ENCODE peak calls at places on chromosomes 3 and 15, in six cellular contexts. One of them, this sample, is unnamed.

GRCh38 chr15:96560246-96560895 is 229.9 kb downstream of the NR2F2 start:
- DNase-seq in activated naive CD8-positive, alpha-beta T cell treated with anti-CD3 and anti-CD28 coated beads for 36 hours: no peak
- DNase-seq in GM06990: no peak
- DNase-seq in effector memory CD8-positive, alpha-beta T cell: no peak
- DNase-seq in fibroblast of the conjunctiva: no peak
- DNase-seq in NCI-H1048: no peak
- DNase-seq in this sample: no peak

GRCh38 chr3:171831936-171832335 is 11.2 kb upstream of the TMEM212 start:
- DNase-seq in activated naive CD8-positive, alpha-beta T cell treated with anti-CD3 and anti-CD28 coated beads for 36 hours: no peak
- DNase-seq in GM06990: no peak
- DNase-seq in effector memory CD8-positive, alpha-beta T cell: no peak
- DNase-seq in fibroblast of the conjunctiva: no peak
- DNase-seq in NCI-H1048: no peak
- DNase-seq in this sample: no peak

GRCh38 chr15:85479071-85479647 is 98.8 kb downstream of the AKAP13 start:
- DNase-seq in activated naive CD8-positive, alpha-beta T cell treated with anti-CD3 and anti-CD28 coated beads for 36 hours: no peak
- DNase-seq in GM06990: no peak
- DNase-seq in effector memory CD8-positive, alpha-beta T cell: no peak
- DNase-seq in fibroblast of the conjunctiva: no peak
- DNase-seq in NCI-H1048: no peak
- DNase-seq in this sample: no peak

GRCh38 chr3:185585523-185585861 is 603 bp upstream of the SENP2 start:
- DNase-seq in activated naive CD8-positive, alpha-beta T cell treated with anti-CD3 and anti-CD28 coated beads for 36 hours: no peak
- DNase-seq in GM06990: no peak
- DNase-seq in effector memory CD8-positive, alpha-beta T cell: peak; percentile 5
- DNase-seq in fibroblast of the conjunctiva: no peak
- DNase-seq in NCI-H1048: no peak
- DNase-seq in this sample: no peak

GRCh38 chr15:42070276-42070965 is 23.9 kb downstream of the PLA2G4D start:
- DNase-seq in activated naive CD8-positive, alpha-beta T cell treated with anti-CD3 and anti-CD28 coated beads for 36 hours: no peak
- DNase-seq in GM06990: no peak
- DNase-seq in effector memory CD8-positive, alpha-beta T cell: no peak
- DNase-seq in fibroblast of the conjunctiva: no peak
- DNase-seq in NCI-H1048: no peak
- DNase-seq in this sample: no peak

GRCh38 chr3:112120485-112120836 is 12.6 kb downstream of the GCSAM start:
- DNase-seq in activated naive CD8-positive, alpha-beta T cell treated with anti-CD3 and anti-CD28 coated beads for 36 hours: no peak
- DNase-seq in GM06990: peak; percentile 61
- DNase-seq in effector memory CD8-positive, alpha-beta T cell: no peak
- DNase-seq in fibroblast of the conjunctiva: no peak
- DNase-seq in NCI-H1048: no peak
- DNase-seq in this sample: peak; percentile 87

GRCh38 chr3:4406746-4407568 is 60.1 kb downstream of the SUMF1 start:
- DNase-seq in activated naive CD8-positive, alpha-beta T cell treated with anti-CD3 and anti-CD28 coated beads for 36 hours: no peak
- DNase-seq in GM06990: no peak
- DNase-seq in effector memory CD8-positive, alpha-beta T cell: no peak
- DNase-seq in fibroblast of the conjunctiva: no peak
- DNase-seq in NCI-H1048: no peak
- DNase-seq in this sample: no peak

GRCh38 chr3:124887177-124887995 is at the start of gene ITGB5:
- DNase-seq in activated naive CD8-positive, alpha-beta T cell treated with anti-CD3 and anti-CD28 coated beads for 36 hours: peak; percentile 57
- DNase-seq in GM06990: peak; percentile 42
- DNase-seq in effector memory CD8-positive, alpha-beta T cell: peak; percentile 6
- DNase-seq in fibroblast of the conjunctiva: peak; percentile 43
- DNase-seq in NCI-H1048: peak; percentile 26
- DNase-seq in this sample: peak; percentile 68

GRCh38 chr3:13790376-13791219 is 89.3 kb downstream of the WNT7A start:
- DNase-seq in activated naive CD8-positive, alpha-beta T cell treated with anti-CD3 and anti-CD28 coated beads for 36 hours: no peak
- DNase-seq in GM06990: no peak
- DNase-seq in effector memory CD8-positive, alpha-beta T cell: no peak
- DNase-seq in fibroblast of the conjunctiva: no peak
- DNase-seq in NCI-H1048: no peak
- DNase-seq in this sample: no peak

GRCh38 chr3:118628704-118629341 is 405.8 kb downstream of the IGSF11 start:
- DNase-seq in activated naive CD8-positive, alpha-beta T cell treated with anti-CD3 and anti-CD28 coated beads for 36 hours: peak; percentile 10
- DNase-seq in GM06990: peak; percentile 29
- DNase-seq in effector memory CD8-positive, alpha-beta T cell: no peak
- DNase-seq in fibroblast of the conjunctiva: peak; percentile 38
- DNase-seq in NCI-H1048: peak; percentile 51
- DNase-seq in this sample: peak; percentile 67

GRCh38 chr3:13346481-13347389 is 73.4 kb downstream of the NUP210 start:
- DNase-seq in activated naive CD8-positive, alpha-beta T cell treated with anti-CD3 and anti-CD28 coated beads for 36 hours: peak; percentile 81
- DNase-seq in GM06990: no peak
- DNase-seq in effector memory CD8-positive, alpha-beta T cell: peak; percentile 66
- DNase-seq in fibroblast of the conjunctiva: no peak
- DNase-seq in NCI-H1048: no peak
- DNase-seq in this sample: no peak

GRCh38 chr3:111594781-111595180 is 365 bp downstream of the ZBED2 start:
- DNase-seq in activated naive CD8-positive, alpha-beta T cell treated with anti-CD3 and anti-CD28 coated beads for 36 hours: no peak
- DNase-seq in GM06990: no peak
- DNase-seq in effector memory CD8-positive, alpha-beta T cell: no peak
- DNase-seq in fibroblast of the conjunctiva: no peak
- DNase-seq in NCI-H1048: no peak
- DNase-seq in this sample: no peak

GRCh38 chr3:197029511-197030167 is at the start of gene MELTF:
- DNase-seq in activated naive CD8-positive, alpha-beta T cell treated with anti-CD3 and anti-CD28 coated beads for 36 hours: peak; percentile 85
- DNase-seq in GM06990: peak; percentile 84
- DNase-seq in effector memory CD8-positive, alpha-beta T cell: peak; percentile 72
- DNase-seq in fibroblast of the conjunctiva: peak; percentile 13
- DNase-seq in NCI-H1048: peak; percentile 27
- DNase-seq in this sample: peak; percentile 90

GRCh38 chr3:97935842-97936241 is 36.4 kb downstream of the RIOX2 start:
- DNase-seq in activated naive CD8-positive, alpha-beta T cell treated with anti-CD3 and anti-CD28 coated beads for 36 hours: no peak
- DNase-seq in GM06990: no peak
- DNase-seq in effector memory CD8-positive, alpha-beta T cell: no peak
- DNase-seq in fibroblast of the conjunctiva: no peak
- DNase-seq in NCI-H1048: no peak
- DNase-seq in this sample: no peak

GRCh38 chr3:172624999-172625398 is 85.9 kb downstream of the NCEH1 start:
- DNase-seq in activated naive CD8-positive, alpha-beta T cell treated with anti-CD3 and anti-CD28 coated beads for 36 hours: no peak
- DNase-seq in GM06990: no peak
- DNase-seq in effector memory CD8-positive, alpha-beta T cell: no peak
- DNase-seq in fibroblast of the conjunctiva: no peak
- DNase-seq in NCI-H1048: no peak
- DNase-seq in this sample: no peak

GRCh38 chr3:150877303-150877702 is 27.9 kb downstream of the MINDY4B start:
- DNase-seq in activated naive CD8-positive, alpha-beta T cell treated with anti-CD3 and anti-CD28 coated beads for 36 hours: no peak
- DNase-seq in GM06990: no peak
- DNase-seq in effector memory CD8-positive, alpha-beta T cell: no peak
- DNase-seq in fibroblast of the conjunctiva: no peak
- DNase-seq in NCI-H1048: no peak
- DNase-seq in this sample: no peak

GRCh38 chr15:99103279-99103678 is 1.6 kb upstream of the SYNM start:
- DNase-seq in activated naive CD8-positive, alpha-beta T cell treated with anti-CD3 and anti-CD28 coated beads for 36 hours: no peak
- DNase-seq in GM06990: no peak
- DNase-seq in effector memory CD8-positive, alpha-beta T cell: no peak
- DNase-seq in fibroblast of the conjunctiva: no peak
- DNase-seq in NCI-H1048: no peak
- DNase-seq in this sample: no peak

GRCh38 chr15:87746333-87746732 is 510.2 kb downstream of the NTRK3 start:
- DNase-seq in activated naive CD8-positive, alpha-beta T cell treated with anti-CD3 and anti-CD28 coated beads for 36 hours: no peak
- DNase-seq in GM06990: no peak
- DNase-seq in effector memory CD8-positive, alpha-beta T cell: no peak
- DNase-seq in fibroblast of the conjunctiva: no peak
- DNase-seq in NCI-H1048: no peak
- DNase-seq in this sample: no peak

GRCh38 chr3:64708456-64708855 is 20.7 kb upstream of the ADAMTS9 start:
- DNase-seq in activated naive CD8-positive, alpha-beta T cell treated with anti-CD3 and anti-CD28 coated beads for 36 hours: no peak
- DNase-seq in GM06990: no peak
- DNase-seq in effector memory CD8-positive, alpha-beta T cell: no peak
- DNase-seq in fibroblast of the conjunctiva: no peak
- DNase-seq in NCI-H1048: no peak
- DNase-seq in this sample: no peak

GRCh38 chr3:69200384-69201068 is 78.1 kb upstream of the LMOD3 start:
- DNase-seq in activated naive CD8-positive, alpha-beta T cell treated with anti-CD3 and anti-CD28 coated beads for 36 hours: peak; percentile 39
- DNase-seq in GM06990: no peak
- DNase-seq in effector memory CD8-positive, alpha-beta T cell: no peak
- DNase-seq in fibroblast of the conjunctiva: no peak
- DNase-seq in NCI-H1048: no peak
- DNase-seq in this sample: peak; percentile 34

GRCh38 chr3:102536479-102536878 is 101.7 kb downstream of the ZPLD1 start:
- DNase-seq in activated naive CD8-positive, alpha-beta T cell treated with anti-CD3 and anti-CD28 coated beads for 36 hours: no peak
- DNase-seq in GM06990: peak; percentile 1
- DNase-seq in effector memory CD8-positive, alpha-beta T cell: no peak
- DNase-seq in fibroblast of the conjunctiva: peak; percentile 17
- DNase-seq in NCI-H1048: peak; percentile 19
- DNase-seq in this sample: peak; percentile 68

GRCh38 chr3:151838574-151839312 is 24.8 kb downstream of the AADAC start:
- DNase-seq in activated naive CD8-positive, alpha-beta T cell treated with anti-CD3 and anti-CD28 coated beads for 36 hours: peak; percentile 9
- DNase-seq in GM06990: no peak
- DNase-seq in effector memory CD8-positive, alpha-beta T cell: peak; percentile 8
- DNase-seq in fibroblast of the conjunctiva: peak; percentile 82
- DNase-seq in NCI-H1048: peak; percentile 47
- DNase-seq in this sample: peak; percentile 72

GRCh38 chr3:72042397-72043211 is 257.7 kb upstream of the PROK2 start:
- DNase-seq in activated naive CD8-positive, alpha-beta T cell treated with anti-CD3 and anti-CD28 coated beads for 36 hours: no peak
- DNase-seq in GM06990: no peak
- DNase-seq in effector memory CD8-positive, alpha-beta T cell: no peak
- DNase-seq in fibroblast of the conjunctiva: peak; percentile 9
- DNase-seq in NCI-H1048: no peak
- DNase-seq in this sample: no peak

GRCh38 chr3:48034000-48034516 is 17.8 kb upstream of the MAP4 start:
- DNase-seq in activated naive CD8-positive, alpha-beta T cell treated with anti-CD3 and anti-CD28 coated beads for 36 hours: no peak
- DNase-seq in GM06990: peak; percentile 20
- DNase-seq in effector memory CD8-positive, alpha-beta T cell: no peak
- DNase-seq in fibroblast of the conjunctiva: no peak
- DNase-seq in NCI-H1048: no peak
- DNase-seq in this sample: peak; percentile 90

GRCh38 chr3:182533394-182533793 is 259.9 kb upstream of the ATP11B start:
- DNase-seq in activated naive CD8-positive, alpha-beta T cell treated with anti-CD3 and anti-CD28 coated beads for 36 hours: no peak
- DNase-seq in GM06990: no peak
- DNase-seq in effector memory CD8-positive, alpha-beta T cell: no peak
- DNase-seq in fibroblast of the conjunctiva: no peak
- DNase-seq in NCI-H1048: no peak
- DNase-seq in this sample: no peak

GRCh38 chr3:124407260-124407659 is 323.0 kb upstream of the UMPS start:
- DNase-seq in activated naive CD8-positive, alpha-beta T cell treated with anti-CD3 and anti-CD28 coated beads for 36 hours: no peak
- DNase-seq in GM06990: no peak
- DNase-seq in effector memory CD8-positive, alpha-beta T cell: no peak
- DNase-seq in fibroblast of the conjunctiva: no peak
- DNase-seq in NCI-H1048: no peak
- DNase-seq in this sample: no peak

GRCh38 chr15:81292516-81293001 is 31.4 kb downstream of the STARD5 start:
- DNase-seq in activated naive CD8-positive, alpha-beta T cell treated with anti-CD3 and anti-CD28 coated beads for 36 hours: peak; percentile 70
- DNase-seq in GM06990: peak; percentile 70
- DNase-seq in effector memory CD8-positive, alpha-beta T cell: peak; percentile 25
- DNase-seq in fibroblast of the conjunctiva: no peak
- DNase-seq in NCI-H1048: no peak
- DNase-seq in this sample: no peak

GRCh38 chr15:80234883-80235282 is 17.1 kb downstream of the CTXND1 start:
- DNase-seq in activated naive CD8-positive, alpha-beta T cell treated with anti-CD3 and anti-CD28 coated beads for 36 hours: peak; percentile 34
- DNase-seq in GM06990: peak; percentile 23
- DNase-seq in effector memory CD8-positive, alpha-beta T cell: peak; percentile 39
- DNase-seq in fibroblast of the conjunctiva: no peak
- DNase-seq in NCI-H1048: no peak
- DNase-seq in this sample: peak; percentile 35

GRCh38 chr3:32276279-32276841 is 37.9 kb downstream of the CMTM8 start:
- DNase-seq in activated naive CD8-positive, alpha-beta T cell treated with anti-CD3 and anti-CD28 coated beads for 36 hours: no peak
- DNase-seq in GM06990: no peak
- DNase-seq in effector memory CD8-positive, alpha-beta T cell: no peak
- DNase-seq in fibroblast of the conjunctiva: peak; percentile 10
- DNase-seq in NCI-H1048: peak; percentile 16
- DNase-seq in this sample: no peak

GRCh38 chr3:104717828-104718196 is 648.9 kb upstream of the ALCAM start:
- DNase-seq in activated naive CD8-positive, alpha-beta T cell treated with anti-CD3 and anti-CD28 coated beads for 36 hours: no peak
- DNase-seq in GM06990: no peak
- DNase-seq in effector memory CD8-positive, alpha-beta T cell: no peak
- DNase-seq in fibroblast of the conjunctiva: no peak
- DNase-seq in NCI-H1048: no peak
- DNase-seq in this sample: no peak

GRCh38 chr15:68352401-68353062 is 75.0 kb downstream of the FEM1B start:
- DNase-seq in activated naive CD8-positive, alpha-beta T cell treated with anti-CD3 and anti-CD28 coated beads for 36 hours: peak; percentile 41
- DNase-seq in GM06990: no peak
- DNase-seq in effector memory CD8-positive, alpha-beta T cell: no peak
- DNase-seq in fibroblast of the conjunctiva: peak; percentile 73
- DNase-seq in NCI-H1048: no peak
- DNase-seq in this sample: no peak

GRCh38 chr15:81133782-81134461 is at the start of gene CFAP161:
- DNase-seq in activated naive CD8-positive, alpha-beta T cell treated with anti-CD3 and anti-CD28 coated beads for 36 hours: peak; percentile 63
- DNase-seq in GM06990: peak; percentile 64
- DNase-seq in effector memory CD8-positive, alpha-beta T cell: no peak
- DNase-seq in fibroblast of the conjunctiva: no peak
- DNase-seq in NCI-H1048: no peak
- DNase-seq in this sample: peak; percentile 92

GRCh38 chr15:64693134-64693533 is 82.3 kb downstream of the RBPMS2 start:
- DNase-seq in activated naive CD8-positive, alpha-beta T cell treated with anti-CD3 and anti-CD28 coated beads for 36 hours: no peak
- DNase-seq in GM06990: no peak
- DNase-seq in effector memory CD8-positive, alpha-beta T cell: no peak
- DNase-seq in fibroblast of the conjunctiva: peak; percentile 75
- DNase-seq in NCI-H1048: no peak
- DNase-seq in this sample: no peak

GRCh38 chr3:194300392-194300758 is 50.8 kb downstream of the CPN2 start:
- DNase-seq in activated naive CD8-positive, alpha-beta T cell treated with anti-CD3 and anti-CD28 coated beads for 36 hours: no peak
- DNase-seq in GM06990: no peak
- DNase-seq in effector memory CD8-positive, alpha-beta T cell: no peak
- DNase-seq in fibroblast of the conjunctiva: no peak
- DNase-seq in NCI-H1048: no peak
- DNase-seq in this sample: no peak

GRCh38 chr3:94734201-94734600 is 671.3 kb downstream of the NSUN3 start:
- DNase-seq in activated naive CD8-positive, alpha-beta T cell treated with anti-CD3 and anti-CD28 coated beads for 36 hours: no peak
- DNase-seq in GM06990: no peak
- DNase-seq in effector memory CD8-positive, alpha-beta T cell: no peak
- DNase-seq in fibroblast of the conjunctiva: no peak
- DNase-seq in NCI-H1048: no peak
- DNase-seq in this sample: no peak

GRCh38 chr3:157868168-157868567 is 238.1 kb downstream of the SHOX2 start:
- DNase-seq in activated naive CD8-positive, alpha-beta T cell treated with anti-CD3 and anti-CD28 coated beads for 36 hours: no peak
- DNase-seq in GM06990: no peak
- DNase-seq in effector memory CD8-positive, alpha-beta T cell: no peak
- DNase-seq in fibroblast of the conjunctiva: peak; percentile 85
- DNase-seq in NCI-H1048: no peak
- DNase-seq in this sample: no peak

GRCh38 chr3:46472056-46472455 is 7.4 kb upstream of the LTF start:
- DNase-seq in activated naive CD8-positive, alpha-beta T cell treated with anti-CD3 and anti-CD28 coated beads for 36 hours: no peak
- DNase-seq in GM06990: no peak
- DNase-seq in effector memory CD8-positive, alpha-beta T cell: no peak
- DNase-seq in fibroblast of the conjunctiva: no peak
- DNase-seq in NCI-H1048: no peak
- DNase-seq in this sample: no peak

GRCh38 chr15:41836072-41836471 is 2.6 kb upstream of the PLA2G4B start:
- DNase-seq in activated naive CD8-positive, alpha-beta T cell treated with anti-CD3 and anti-CD28 coated beads for 36 hours: no peak
- DNase-seq in GM06990: no peak
- DNase-seq in effector memory CD8-positive, alpha-beta T cell: no peak
- DNase-seq in fibroblast of the conjunctiva: no peak
- DNase-seq in NCI-H1048: no peak
- DNase-seq in this sample: no peak

GRCh38 chr3:17011774-17012338 is 127.1 kb downstream of the PLCL2 start:
- DNase-seq in activated naive CD8-positive, alpha-beta T cell treated with anti-CD3 and anti-CD28 coated beads for 36 hours: no peak
- DNase-seq in GM06990: no peak
- DNase-seq in effector memory CD8-positive, alpha-beta T cell: no peak
- DNase-seq in fibroblast of the conjunctiva: no peak
- DNase-seq in NCI-H1048: no peak
- DNase-seq in this sample: no peak

GRCh38 chr3:52244061-52244628 is 1.4 kb upstream of the PPM1M start:
- DNase-seq in activated naive CD8-positive, alpha-beta T cell treated with anti-CD3 and anti-CD28 coated beads for 36 hours: peak; percentile 70
- DNase-seq in GM06990: peak; percentile 82
- DNase-seq in effector memory CD8-positive, alpha-beta T cell: no peak
- DNase-seq in fibroblast of the conjunctiva: no peak
- DNase-seq in NCI-H1048: no peak
- DNase-seq in this sample: no peak